ENCODE peak calls at places on chromosomes 13 and 19, in four cellular contexts. W is GM23248, R is neural progenitor cell, J is SJSA1. M is an unnamed sample.

GRCh38 chr19:49590971-49591730 is at the start of gene PRR12:
- DNase-seq in W (peak; percentile 84), R (peak; percentile 88), J (peak; percentile 77), M (peak; percentile 59)

GRCh38 chr13:42173789-42174343 is 98.1 kb upstream of the AKAP11 start:
- DNase-seq in R (no peak), W (no peak), J (no peak), M (no peak)

GRCh38 chr19:1360818-1361461 is 22.8 kb upstream of the NDUFS7 start:
- DNase-seq in W (peak; percentile 91), J (peak; percentile 82), R (peak; percentile 75), M (no peak)

GRCh38 chr13:37023871-37024270 is 23.3 kb downstream of the EXOSC8 start:
- DNase-seq in J (no peak), R (no peak), W (peak; percentile 75), M (no peak)

GRCh38 chr13:23743717-23744116 is 145.5 kb downstream of the MIPEP start:
- DNase-seq in W (no peak), R (no peak), J (no peak), M (no peak)

GRCh38 chr13:99730403-99730802 is 229.1 kb downstream of the TM9SF2 start:
- DNase-seq in J (no peak), R (no peak), W (no peak), M (no peak)

GRCh38 chr19:49589391-49589790 is 1.6 kb upstream of the PRR12 start:
- DNase-seq in R (no peak), W (no peak), J (no peak), M (no peak)

GRCh38 chr13:27599845-27600553 is 20.3 kb downstream of the LNX2 start:
- DNase-seq in W (peak; percentile 65), R (no peak), J (peak; percentile 44), M (no peak)

GRCh38 chr13:35714588-35714987 is 238.1 kb upstream of the MAB21L1 start:
- DNase-seq in R (peak; percentile 71), J (no peak), W (no peak), M (peak; percentile 86)

GRCh38 chr13:94309997-94310842 is 169.3 kb downstream of the DCT start:
- DNase-seq in R (no peak), W (peak; percentile 79), J (peak; percentile 49), M (no peak)

GRCh38 chr13:30418886-30419459 is 3.3 kb upstream of the UBE2L5 start:
- DNase-seq in W (no peak), R (no peak), J (no peak), M (no peak)

GRCh38 chr19:24127601-24128000 is 40.6 kb downstream of the ZNF254 start:
- DNase-seq in W (no peak), R (no peak), J (no peak), M (no peak)

GRCh38 chr13:44048326-44048725 is 168.6 kb downstream of the LACC1 start:
- DNase-seq in J (no peak), R (no peak), W (no peak), M (no peak)

GRCh38 chr19:12723643-12724426 is at the start of gene TNPO2:
- DNase-seq in W (peak; percentile 73), J (peak; percentile 72), R (peak; percentile 92), M (peak; percentile 81)

GRCh38 chr19:3404324-3405260 is 38.2 kb downstream of the NFIC start:
- DNase-seq in R (no peak), J (peak; percentile 93), W (peak; percentile 97), M (no peak)

GRCh38 chr13:48333976-48334375 is 30.4 kb downstream of the RB1 start:
- DNase-seq in W (peak; percentile 76), R (no peak), J (no peak), M (no peak)

GRCh38 chr13:52141299-52141698 is 12.4 kb upstream of the NEK5 start:
- DNase-seq in R (no peak), W (peak; percentile 6), J (no peak), M (no peak)

GRCh38 chr13:41117859-41118258 is 14.7 kb downstream of the KBTBD6 start:
- DNase-seq in J (no peak), W (no peak), R (no peak), M (no peak)

GRCh38 chr13:84655677-84656076 is 773.4 kb upstream of the SLITRK1 start:
- DNase-seq in R (no peak), W (peak; percentile 53), J (peak; percentile 60), M (no peak)

GRCh38 chr13:110507678-110508381 is 53.7 kb downstream of the RAB20 start:
- DNase-seq in R (no peak), W (no peak), J (no peak), M (no peak)

GRCh38 chr19:58129284-58129683 is 21.3 kb downstream of the ZNF329 start:
- DNase-seq in R (no peak), W (no peak), J (no peak), M (no peak)
- H3K9me3 ChIP-seq in R (peaks cover 69% of the 10 kb centered on the region), W (peaks cover 18% of the 10 kb centered on the region), J (peaks cover 55% of the 10 kb centered on the region), M (peaks cover 59% of the 10 kb centered on the region)

DNA sequence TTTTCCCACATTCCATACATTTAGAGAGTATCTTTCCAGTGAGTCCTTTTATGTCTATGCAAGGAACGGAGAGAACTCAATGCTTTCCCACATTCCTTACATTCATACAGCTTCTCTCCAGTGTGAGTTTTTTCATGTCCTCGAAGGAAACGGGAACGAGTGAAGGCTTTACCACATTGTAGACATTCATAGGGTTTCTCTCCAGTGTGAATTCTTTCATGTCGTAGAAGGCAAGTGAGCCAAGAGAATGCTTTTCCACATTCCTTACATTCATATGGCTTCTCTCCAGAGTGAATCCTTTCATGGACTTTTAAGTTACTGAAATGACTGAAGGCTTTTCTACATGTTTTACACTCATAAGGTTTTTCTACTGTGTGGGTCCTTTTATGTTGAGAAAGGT is 17.1 kb downstream of the ZNF823 start:
- DNase-seq in R (no peak), J (no peak), W (no peak), M (no peak)
- H3K9me3 ChIP-seq in R (peaks cover 14% of the 10 kb centered on the region), J (peaks cover 45% of the 10 kb centered on the region), W (no peaks in the 10 kb centered on the region), M (peaks cover 12% of the 10 kb centered on the region)

GRCh38 chr19:14479985-14480694 is 5.0 kb upstream of the PTGER1 start:
- DNase-seq in W (no peak), J (no peak), R (peak; percentile 82), M (peak; percentile 67)
- H3K9me3 ChIP-seq in W (no peaks in the 10 kb centered on the region), J (no peaks in the 10 kb centered on the region), R (no peaks in the 10 kb centered on the region), M (no peaks in the 10 kb centered on the region)

DNA sequence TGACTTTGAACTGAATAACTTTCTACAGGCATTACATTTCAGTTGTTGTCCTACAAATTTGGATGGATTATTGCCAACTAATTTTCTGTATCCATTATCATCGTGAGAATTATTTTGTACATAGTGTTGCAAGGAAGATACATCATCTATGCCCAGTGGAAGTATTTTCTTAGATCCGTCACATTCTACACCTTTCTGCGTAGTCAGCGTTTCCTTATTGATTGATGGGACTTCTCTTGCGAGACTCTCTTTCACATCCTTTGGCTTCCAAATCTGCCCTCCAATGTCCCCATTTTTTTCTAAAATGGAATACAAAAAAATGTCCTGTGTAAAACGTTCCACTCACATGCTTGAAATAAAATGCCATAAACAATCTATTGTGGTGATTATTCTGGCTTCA is 9.2 kb downstream of the ZIM3 start:
- DNase-seq in J (no peak), W (no peak), R (no peak), M (no peak)
- H3K9me3 ChIP-seq in J (peaks cover 7% of the 10 kb centered on the region), W (no peaks in the 10 kb centered on the region), R (peaks cover 4% of the 10 kb centered on the region), M (no peaks in the 10 kb centered on the region)

DNA sequence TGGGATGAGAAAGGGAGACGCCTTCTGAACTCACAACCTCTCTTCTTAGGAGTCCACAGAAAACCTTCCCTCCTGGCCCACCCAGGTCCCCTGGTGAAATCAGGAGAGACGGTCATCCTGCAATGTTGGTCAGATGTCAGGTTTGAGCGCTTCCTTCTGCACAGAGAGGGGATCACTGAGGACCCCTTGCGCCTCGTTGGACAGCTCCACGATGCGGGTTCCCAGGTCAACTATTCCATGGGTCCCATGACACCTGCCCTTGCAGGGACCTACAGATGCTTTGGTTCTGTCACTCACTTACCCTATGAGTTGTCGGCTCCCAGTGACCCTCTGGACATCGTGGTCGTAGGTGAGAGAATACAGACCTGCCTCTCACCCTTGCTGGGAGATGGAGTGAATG is 3.3 kb downstream of the KIR3DL3 start:
- DNase-seq in R (no peak), W (no peak), J (no peak), M (no peak)
- H3K9me3 ChIP-seq in R (peaks cover 6% of the 10 kb centered on the region), W (no peaks in the 10 kb centered on the region), J (no peaks in the 10 kb centered on the region), M (no peaks in the 10 kb centered on the region)

GRCh38 chr19:44180968-44181367 is 16.1 kb downstream of the ZNF226 start:
- DNase-seq in W (no peak), R (no peak), J (no peak), M (no peak)

GRCh38 chr19:44176590-44176989 is 11.7 kb downstream of the ZNF226 start:
- DNase-seq in J (no peak), R (no peak), W (no peak), M (no peak)

GRCh38 chr19:44182145-44182544 is 17.2 kb downstream of the ZNF226 start:
- DNase-seq in W (no peak), J (no peak), R (no peak), M (no peak)
- H3K9me3 ChIP-seq in W (no peaks in the 10 kb centered on the region), J (peaks cover 12% of the 10 kb centered on the region), R (peaks cover 19% of the 10 kb centered on the region), M (no peaks in the 10 kb centered on the region)

GRCh38 chr13:107835339-107836018 is 379.9 kb downstream of the LIG4 start:
- DNase-seq in J (no peak), R (no peak), W (peak; percentile 92), M (no peak)

GRCh38 chr13:107834268-107834667 is 381.1 kb downstream of the LIG4 start:
- DNase-seq in J (no peak), W (peak; percentile 72), R (no peak), M (no peak)

GRCh38 chr13:107834717-107835116 is 380.6 kb downstream of the LIG4 start:
- DNase-seq in J (no peak), W (peak; percentile 75), R (no peak), M (no peak)

GRCh38 chr13:107827840-107828549 is 387.3 kb downstream of the LIG4 start:
- DNase-seq in W (no peak), R (no peak), J (no peak), M (no peak)

DNA sequence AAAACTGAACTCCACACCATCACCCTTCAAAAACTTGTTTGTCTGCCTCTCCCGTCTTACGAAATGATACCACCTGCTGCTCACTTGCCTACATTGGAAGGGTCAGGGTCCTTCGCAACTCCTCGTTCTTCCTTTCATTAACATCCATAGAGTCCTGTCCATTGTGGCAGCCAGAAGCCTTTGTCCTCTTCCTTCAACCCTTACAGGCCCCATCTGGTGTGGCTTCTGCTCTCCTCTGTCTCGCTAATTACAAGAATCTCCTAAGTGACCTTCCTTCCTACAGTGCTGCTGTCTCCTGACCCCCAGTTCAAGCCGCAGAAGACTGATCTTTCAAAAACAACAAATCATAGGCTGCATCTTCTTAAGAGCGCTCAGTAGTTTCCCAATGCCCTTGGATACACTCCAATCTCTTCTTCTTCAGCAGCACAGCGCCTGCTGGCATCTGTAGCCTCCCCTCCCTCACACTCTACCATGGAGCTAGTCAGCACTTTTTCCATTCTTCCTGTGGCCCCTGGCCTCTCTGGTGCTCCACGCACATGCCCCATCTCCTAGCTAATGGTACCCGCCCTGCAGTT is 382.7 kb downstream of the LIG4 start:
- DNase-seq in R (peak; percentile 52), J (no peak), W (no peak), M (peak; percentile 27)
- H3K9me3 ChIP-seq in R (no peaks in the 10 kb centered on the region), J (no peaks in the 10 kb centered on the region), W (no peaks in the 10 kb centered on the region), M (no peaks in the 10 kb centered on the region)